ENCODE peak calls at places on chromosomes 16 and 17, in ten cellular contexts. E is BE2C, W is foreskin fibroblast, Q is A673, K is fibroblast of pulmonary artery, U is MCF 10A, N is Calu3, Z is nephron progenitor cell, P is tibial nerve, T is type B pancreatic cell. O is an unnamed sample.

GRCh38 chr16:15907863-15908478 is 19.6 kb upstream of the CEP20 start:
- DNase-seq in N (peak; percentile 32), Q (peak; percentile 39), W (no peak), Z (no peak), U (peak; percentile 60), E (peak; percentile 74), K (peak; percentile 24), T (no peak), P (no peak), O (peak; percentile 99)

GRCh38 chr17:29826045-29826692 is 103.9 kb downstream of the SSH2 start:
- DNase-seq in E (no peak), Z (no peak), W (no peak), P (no peak), T (no peak), K (no peak), Q (no peak), U (no peak), N (no peak), O (no peak)

GRCh38 chr16:24875466-24875865 is 29.7 kb downstream of the SLC5A11 start:
- DNase-seq in N (no peak), Q (no peak), T (no peak), U (no peak), P (no peak), Z (no peak), E (no peak), K (no peak), W (no peak), O (no peak)

GRCh38 chr17:48011405-48012150 is 26.0 kb downstream of the COPZ2 start:
- DNase-seq in Z (peak; percentile 42), N (peak; percentile 74), W (no peak), K (no peak), T (no peak), Q (peak; percentile 88), U (peak; percentile 39), P (no peak), E (peak; percentile 76), O (no peak)

GRCh38 chr16:7910116-7910515 is 577.5 kb downstream of the RBFOX1 start:
- DNase-seq in N (no peak), P (no peak), U (no peak), K (no peak), E (no peak), W (no peak), Z (no peak), T (no peak), Q (no peak), O (no peak)

GRCh38 chr16:54291981-54292487 is 5.4 kb upstream of the IRX3 start:
- DNase-seq in P (no peak), W (no peak), K (no peak), T (no peak), E (no peak), Q (no peak), U (no peak), Z (no peak), N (no peak), O (no peak)

GRCh38 chr16:58454856-58455255 is 45.1 kb upstream of the NDRG4 start:
- DNase-seq in Z (no peak), W (no peak), Q (no peak), N (no peak), U (no peak), T (no peak), P (no peak), E (no peak), K (no peak), O (no peak)

GRCh38 chr17:40564883-40565744 is at the start of gene CCR7:
- DNase-seq in W (no peak), Q (no peak), N (peak; percentile 43), Z (no peak), K (no peak), E (no peak), P (no peak), U (no peak), T (peak; percentile 61), O (no peak)

GRCh38 chr16:5502467-5502869 is 404.9 kb upstream of the EEF2KMT start:
- DNase-seq in Z (peak; percentile 53), Q (peak; percentile 70), E (peak; percentile 94), W (no peak), N (peak; percentile 46), T (no peak), U (no peak), K (no peak), P (no peak), O (no peak)

GRCh38 chr17:68709995-68710780 is 109.0 kb upstream of the FAM20A start:
- DNase-seq in U (no peak), N (no peak), T (no peak), Z (no peak), P (no peak), K (no peak), E (no peak), W (peak; percentile 78), Q (peak; percentile 40), O (no peak)

GRCh38 chr17:17064322-17064721 is 22.1 kb downstream of the MPRIP start:
- DNase-seq in P (no peak), W (no peak), U (no peak), E (no peak), K (no peak), N (no peak), Q (no peak), Z (no peak), T (no peak), O (no peak)

GRCh38 chr17:48597775-48598631 is 4.4 kb upstream of the HOXB5 start:
- DNase-seq in P (no peak), W (no peak), E (no peak), K (no peak), Q (peak; percentile 33), Z (peak; percentile 57), T (no peak), N (peak; percentile 82), U (peak; percentile 38), O (no peak)

GRCh38 chr17:17119533-17119932 is 77.3 kb downstream of the MPRIP start:
- DNase-seq in Q (no peak), T (no peak), U (no peak), P (no peak), N (no peak), W (peak; percentile 74), K (peak; percentile 37), Z (no peak), E (no peak), O (no peak)

GRCh38 chr16:81639931-81640680 is 139.0 kb upstream of the PLCG2 start:
- DNase-seq in K (no peak), P (no peak), Q (no peak), Z (no peak), W (no peak), U (no peak), N (no peak), T (no peak), E (no peak), O (no peak)

GRCh38 chr16:89986600-89986999 is 32.7 kb downstream of the DBNDD1 start:
- DNase-seq in E (no peak), P (no peak), T (no peak), N (no peak), K (no peak), W (no peak), Q (no peak), Z (no peak), U (no peak), O (no peak)
- TF ChIP-seq CTCF in E (no peak), P (no peak), T (no peak), N (no peak), K (no peak), W (no peak), Q (no peak), Z (no peak), U (no peak), O (no peak)

GRCh38 chr17:792277-792676 is 10.1 kb downstream of the MRM3 start:
- DNase-seq in U (no peak), K (no peak), N (no peak), T (no peak), Z (no peak), W (no peak), P (no peak), E (no peak), Q (no peak), O (no peak)
- TF ChIP-seq CTCF in U (no peak), K (no peak), N (no peak), T (no peak), Z (no peak), W (no peak), P (no peak), E (no peak), Q (no peak), O (no peak)

DNA sequence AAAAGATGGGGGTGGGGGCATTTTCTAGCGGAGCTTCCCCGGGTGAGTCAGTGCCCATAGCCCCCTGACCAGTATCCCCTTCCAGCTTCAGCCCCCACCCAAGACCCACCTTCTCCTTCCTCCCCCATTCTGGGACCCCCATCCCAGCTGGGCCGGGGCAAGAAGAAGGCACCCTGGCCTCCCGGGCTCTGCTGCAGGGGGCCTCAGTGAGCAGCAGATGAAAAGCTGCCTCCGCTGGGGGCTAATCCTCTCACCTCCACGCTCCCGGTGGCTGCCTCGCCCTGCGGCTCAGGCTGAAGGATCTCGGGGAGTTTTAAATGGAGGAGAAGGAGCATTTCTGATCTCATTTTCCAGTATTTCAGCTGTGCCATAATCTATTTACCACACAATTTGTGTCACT is 313.5 kb upstream of the TNRC6C start:
- DNase-seq in Q (peak; percentile 15), T (no peak), W (no peak), E (no peak), N (no peak), P (no peak), U (no peak), K (no peak), Z (peak; percentile 22), O (no peak)
- TF ChIP-seq CTCF in Q (peak; percentile 51), T (peak; percentile 21), W (no peak), E (peak; percentile 42), N (no peak), P (no peak), U (no peak), K (no peak), Z (no peak), O (peak; percentile 29)

GRCh38 chr17:58601976-58602375 is 87.5 kb upstream of the MTMR4 start:
- DNase-seq in K (no peak), Z (no peak), P (no peak), E (no peak), U (no peak), T (no peak), N (no peak), W (no peak), Q (no peak), O (no peak)

GRCh38 chr17:58611331-58611730 is 80.5 kb downstream of the TEX14 start:
- DNase-seq in W (no peak), U (no peak), P (no peak), Z (no peak), N (no peak), E (no peak), K (no peak), Q (no peak), T (no peak), O (no peak)

GRCh38 chr17:58605986-58606385 is 85.9 kb downstream of the TEX14 start:
- DNase-seq in Z (no peak), P (no peak), W (no peak), Q (no peak), U (no peak), T (no peak), E (no peak), N (no peak), K (no peak), O (no peak)

GRCh38 chr17:58606934-58607333 is 84.9 kb downstream of the TEX14 start:
- DNase-seq in Z (no peak), P (no peak), W (no peak), T (no peak), E (no peak), Q (no peak), N (no peak), U (no peak), K (no peak), O (no peak)

DNA sequence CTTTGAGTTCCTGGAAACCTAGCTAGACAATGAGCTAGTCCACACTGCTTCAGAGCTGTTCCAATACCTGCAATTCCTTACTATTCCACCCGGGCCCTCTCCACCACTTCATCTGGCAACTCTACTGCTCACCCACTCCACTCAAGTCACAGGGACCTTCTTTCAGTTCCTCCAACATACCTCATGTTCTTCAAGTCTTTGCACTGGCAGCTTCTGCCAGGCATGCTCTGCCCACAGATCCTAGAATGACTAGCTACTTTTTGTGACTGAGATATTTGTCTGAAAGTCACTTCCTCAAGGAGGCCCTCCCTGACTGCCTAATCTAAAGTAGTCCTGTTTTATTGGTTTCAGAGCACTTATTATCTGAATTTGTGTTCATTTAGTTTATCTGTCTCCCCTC is 86.4 kb downstream of the TEX14 start:
- DNase-seq in U (no peak), K (no peak), P (no peak), W (no peak), E (no peak), T (no peak), Z (no peak), Q (no peak), N (no peak), O (no peak)
- TF ChIP-seq CTCF in U (no peak), K (no peak), P (no peak), W (no peak), E (no peak), T (no peak), Z (no peak), Q (no peak), N (no peak), O (peak; percentile 11)